ENCODE peak calls at places on chromosomes 5 and 9, in four cellular contexts. V is tibial nerve, Y is ovary, N is A549. Z is an unnamed sample.

GRCh38 chr9:13860926-13861325 is 453.0 kb downstream of the NFIB start:
- DNase-seq in Y (no peak), V (no peak), N (no peak), Z (no peak)

GRCh38 chr5:34524123-34524522 is 132.0 kb upstream of the RAI14 start:
- DNase-seq in Y (no peak), N (peak), V (no peak), Z (no peak)

GRCh38 chr5:78594014-78594413 is 54.6 kb downstream of the LHFPL2 start:
- DNase-seq in V (no peak), N (no peak), Y (no peak), Z (no peak)

GRCh38 chr5:111079846-111080245 is 8.3 kb downstream of the TSLP start:
- DNase-seq in Y (no peak), V (no peak), N (no peak), Z (no peak)

GRCh38 chr5:76811214-76811613 is 7.6 kb upstream of the F2RL1 start:
- DNase-seq in Y (no peak), V (no peak), N (no peak), Z (no peak)

GRCh38 chr5:2981652-2982051 is 230.2 kb upstream of the IRX2 start:
- DNase-seq in Y (no peak), V (no peak), N (no peak), Z (peak)

GRCh38 chr5:132407970-132408369 is 38.5 kb downstream of the SLC22A5 start:
- DNase-seq in Y (no peak), N (no peak), V (no peak), Z (peak)

GRCh38 chr5:307306-307705 is 14.2 kb upstream of the AHRR start:
- DNase-seq in Y (peak), N (no peak), V (no peak), Z (no peak)

GRCh38 chr9:114908104-114908621 is 22.2 kb downstream of the TNFSF8 start:
- DNase-seq in V (no peak), Y (no peak), N (peak), Z (no peak)

GRCh38 chr5:141858084-141858765 is 20.0 kb downstream of the PCDH1 start:
- DNase-seq in N (no peak), V (no peak), Y (no peak), Z (no peak)

GRCh38 chr5:10232386-10232785 is 17.3 kb downstream of the ATPSCKMT start:
- DNase-seq in N (no peak), Y (no peak), V (no peak), Z (no peak)

GRCh38 chr5:10233011-10233410 is 16.7 kb downstream of the ATPSCKMT start:
- DNase-seq in V (no peak), Y (no peak), N (no peak), Z (no peak)

GRCh38 chr5:10227396-10227795 is 22.3 kb downstream of the ATPSCKMT start:
- DNase-seq in N (no peak), V (no peak), Y (no peak), Z (no peak)

GRCh38 chr5:10228288-10228687 is 21.4 kb downstream of the ATPSCKMT start:
- DNase-seq in V (no peak), Y (no peak), N (no peak), Z (no peak)

DNA sequence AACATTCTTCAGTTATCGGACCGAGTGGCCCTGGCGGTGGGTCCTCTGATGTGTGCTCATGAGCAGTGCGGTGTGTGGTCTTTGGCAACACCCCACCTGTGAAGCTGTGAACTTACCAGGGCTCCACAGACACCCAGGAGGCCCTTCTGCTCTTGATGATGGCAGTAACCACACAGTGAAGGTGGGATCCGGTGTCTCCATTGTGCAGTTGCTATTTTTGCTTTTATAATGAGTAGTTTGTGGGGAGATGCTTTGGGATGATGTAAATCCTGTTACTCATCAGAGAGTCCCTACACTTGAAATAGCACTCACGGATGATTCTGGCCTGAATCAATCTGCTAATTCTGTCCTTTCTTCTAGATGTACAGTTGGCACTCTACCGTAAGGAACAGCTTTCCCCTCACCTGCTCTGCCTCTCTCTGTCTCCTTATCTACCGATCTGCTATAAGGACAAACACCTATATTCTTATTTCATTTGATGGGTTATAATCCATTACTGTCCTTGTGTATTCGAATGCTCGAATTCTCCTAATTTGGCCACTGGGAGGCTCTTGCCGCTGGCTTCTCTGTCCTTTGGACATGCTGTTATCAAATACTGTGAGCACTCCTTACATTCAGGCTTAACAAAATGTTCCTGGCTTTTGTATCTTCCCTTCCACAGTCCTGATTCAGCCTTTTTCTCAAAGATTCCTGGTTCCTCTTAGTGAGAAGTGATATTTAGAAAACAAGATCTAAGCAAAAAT is 20.2 kb downstream of the ATPSCKMT start:
- DNase-seq in N (no peak), Y (no peak), V (no peak), Z (no peak)
- TF ChIP-seq CTCF in N (no peak), Y (no peak), V (no peak), Z (no peak)

GRCh38 chr5:176824604-176825003 is 14.2 kb downstream of the UNC5A start:
- DNase-seq in V (no peak), N (no peak), Y (no peak), Z (no peak)
- TF ChIP-seq EP300 in V (no peak), N (no peak), Y (no peak), Z (no peak)

DNA sequence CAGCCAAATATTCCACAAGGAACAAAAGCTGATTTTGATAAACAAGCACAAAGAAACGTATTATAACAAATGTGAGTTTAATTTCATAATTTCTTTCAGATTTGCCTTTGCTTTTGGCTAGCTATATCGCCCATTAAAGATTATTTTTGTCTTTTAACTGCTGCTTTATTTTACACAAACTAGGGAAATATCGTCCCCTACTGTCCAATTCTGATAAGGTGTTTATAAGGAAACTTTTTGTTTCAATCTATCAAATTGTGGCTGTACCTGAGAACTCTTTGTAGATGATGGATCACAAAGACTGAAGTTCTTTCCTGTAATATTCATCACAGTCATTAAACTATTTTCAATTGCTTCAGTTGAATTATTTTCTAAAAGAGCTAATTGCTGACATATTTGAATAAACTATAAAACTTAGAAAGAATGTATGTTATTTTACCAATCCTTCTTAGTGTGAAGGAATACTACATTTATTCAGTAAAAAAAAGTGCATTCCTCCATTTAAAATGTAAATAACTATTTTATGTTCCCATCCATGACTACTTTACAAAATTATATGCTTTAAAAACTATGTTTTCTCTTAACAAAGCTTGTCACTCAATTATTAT is 431.3 kb upstream of the ITGA1 start:
- DNase-seq in V (no peak), Y (no peak), N (no peak), Z (no peak)
- TF ChIP-seq CTCF in V (peak), Y (no peak), N (peak), Z (peak)

GRCh38 chr9:127833555-127833954 is 20.9 kb downstream of the ENG start:
- DNase-seq in N (no peak), Y (no peak), V (no peak), Z (no peak)

GRCh38 chr9:127835930-127836586 is 18.4 kb downstream of the ENG start:
- DNase-seq in Y (peak), V (peak), N (no peak), Z (no peak)

GRCh38 chr9:127837346-127837745 is 17.1 kb downstream of the ENG start:
- DNase-seq in Y (no peak), V (no peak), N (no peak), Z (no peak)

DNA sequence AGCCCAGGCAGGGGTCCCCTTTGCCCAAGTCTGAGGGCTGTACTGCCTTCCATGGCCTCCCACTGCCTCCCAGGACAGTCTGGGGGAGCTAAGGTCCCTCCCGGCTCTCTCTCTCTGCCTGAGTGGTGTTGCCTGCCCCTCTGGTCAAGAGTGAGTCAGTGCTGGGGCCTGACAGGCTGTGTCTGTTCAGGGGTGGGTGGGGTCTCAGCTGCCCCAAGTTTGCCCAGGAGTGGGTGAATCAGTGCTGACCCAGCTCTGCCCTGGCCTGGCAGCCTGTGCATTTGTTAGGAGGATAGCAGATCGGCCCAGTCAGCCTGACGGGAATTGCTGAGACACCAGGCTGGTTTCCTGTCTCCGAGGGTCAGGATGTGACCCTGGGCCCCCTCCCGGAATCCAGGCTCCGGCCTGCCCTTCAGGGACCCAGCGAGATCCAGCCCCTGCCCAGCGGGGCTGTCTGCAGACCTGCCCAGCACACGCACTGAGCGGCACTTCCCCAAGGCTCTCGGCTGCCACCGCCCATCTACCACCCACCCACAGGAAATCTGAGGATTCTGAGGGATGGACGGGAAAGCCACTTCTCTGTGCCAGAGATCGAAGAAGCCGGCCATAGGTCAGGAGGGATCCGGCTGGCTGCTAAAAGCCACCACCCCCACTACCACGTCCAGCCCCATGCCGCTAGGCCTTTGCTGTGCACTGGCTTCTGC is 15.9 kb downstream of the ENG start:
- DNase-seq in N (peak), V (no peak), Y (peak), Z (peak)
- TF ChIP-seq EP300 in N (no peak), V (peak), Y (peak), Z (peak)

DNA sequence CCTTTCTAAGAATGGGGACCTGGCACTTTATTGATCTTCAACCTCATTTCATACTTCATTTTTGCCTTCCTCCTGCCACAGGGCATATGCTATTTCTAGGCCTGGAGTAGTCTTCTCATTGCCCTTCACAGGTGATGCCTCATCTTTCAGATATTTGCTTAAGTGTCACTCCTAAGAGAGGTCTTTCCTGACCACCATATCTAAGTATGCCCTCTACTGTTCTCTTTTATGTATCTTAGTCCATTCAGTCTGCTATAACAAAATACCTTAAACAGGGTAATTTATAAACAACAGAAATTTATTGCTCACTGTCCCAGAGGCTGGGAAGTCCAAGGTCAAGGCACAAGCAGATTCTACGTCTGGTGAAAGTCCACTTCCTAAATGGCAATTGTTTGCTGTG is 99.1 kb downstream of the ADAMTS6 start:
- DNase-seq in V (no peak), Y (no peak), N (no peak), Z (no peak)
- TF ChIP-seq CTCF in V (no peak), Y (no peak), N (no peak), Z (no peak)

DNA sequence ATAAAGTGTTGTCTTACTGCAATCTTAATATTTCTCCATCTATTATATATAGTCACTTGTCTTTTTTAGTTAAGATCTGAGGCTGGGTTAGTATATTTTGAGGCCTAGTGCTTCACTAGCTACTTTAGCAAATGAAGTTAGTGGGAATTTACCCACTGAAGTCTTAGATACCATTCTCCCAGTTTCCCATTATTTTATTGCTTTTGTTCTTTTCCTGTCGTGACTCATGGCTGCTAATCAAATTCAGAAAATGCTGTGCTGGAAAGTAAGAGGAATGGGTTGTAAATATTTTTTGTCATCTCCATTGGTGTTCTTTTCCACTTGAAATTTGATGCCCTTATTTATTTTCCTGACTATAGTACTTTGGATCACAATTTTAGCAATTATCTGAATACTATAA is 14.2 kb downstream of the TCERG1 start:
- DNase-seq in Y (no peak), N (no peak), V (no peak), Z (no peak)
- TF ChIP-seq EP300 in Y (no peak), N (no peak), V (no peak), Z (no peak)

Z was measured in esophagus muscularis mucosa.